ENCODE peak calls at places on chromosome 1, in seven cellular contexts. One of them, this sample, is unnamed.

GRCh38 chr1:20029178-20029912 is 40.6 kb upstream of the PLA2G5 start:
- DNase-seq in stimulated activated CD4-positive, alpha-beta T cell treated with anti-CD3 and anti-CD28 coated beads, Interleukin-1b, Interleukin-23, amount 100 ng/mL, for 24 hours: no peak
- DNase-seq in pancreas: no peak
- DNase-seq in lower lobe of right lung: no peak
- DNase-seq in CD4-positive, CD25-positive, alpha-beta regulatory T cell: no peak
- DNase-seq in endothelial cell: no peak
- DNase-seq in IMR-90: no peak
- DNase-seq in this sample: no peak

GRCh38 chr1:85884372-85885035 is 176.3 kb upstream of the ZNHIT6 start:
- DNase-seq in stimulated activated CD4-positive, alpha-beta T cell treated with anti-CD3 and anti-CD28 coated beads, Interleukin-1b, Interleukin-23, amount 100 ng/mL, for 24 hours: no peak
- DNase-seq in pancreas: no peak
- DNase-seq in lower lobe of right lung: no peak
- DNase-seq in CD4-positive, CD25-positive, alpha-beta regulatory T cell: no peak
- DNase-seq in endothelial cell: no peak
- DNase-seq in IMR-90: peak
- DNase-seq in this sample: no peak

GRCh38 chr1:38581396-38581795 is 278.2 kb downstream of the RRAGC start:
- DNase-seq in stimulated activated CD4-positive, alpha-beta T cell treated with anti-CD3 and anti-CD28 coated beads, Interleukin-1b, Interleukin-23, amount 100 ng/mL, for 24 hours: no peak
- DNase-seq in pancreas: no peak
- DNase-seq in lower lobe of right lung: no peak
- DNase-seq in CD4-positive, CD25-positive, alpha-beta regulatory T cell: no peak
- DNase-seq in endothelial cell: no peak
- DNase-seq in IMR-90: no peak
- DNase-seq in this sample: no peak

GRCh38 chr1:87204441-87204840 is 124.2 kb upstream of the LMO4 start:
- DNase-seq in stimulated activated CD4-positive, alpha-beta T cell treated with anti-CD3 and anti-CD28 coated beads, Interleukin-1b, Interleukin-23, amount 100 ng/mL, for 24 hours: no peak
- DNase-seq in pancreas: no peak
- DNase-seq in lower lobe of right lung: no peak
- DNase-seq in CD4-positive, CD25-positive, alpha-beta regulatory T cell: no peak
- DNase-seq in endothelial cell: no peak
- DNase-seq in IMR-90: no peak
- DNase-seq in this sample: no peak

GRCh38 chr1:44676484-44677200 is 2.1 kb downstream of the ARMH1 start:
- DNase-seq in stimulated activated CD4-positive, alpha-beta T cell treated with anti-CD3 and anti-CD28 coated beads, Interleukin-1b, Interleukin-23, amount 100 ng/mL, for 24 hours: no peak
- DNase-seq in pancreas: no peak
- DNase-seq in lower lobe of right lung: no peak
- DNase-seq in CD4-positive, CD25-positive, alpha-beta regulatory T cell: no peak
- DNase-seq in endothelial cell: no peak
- DNase-seq in IMR-90: peak
- DNase-seq in this sample: no peak

GRCh38 chr1:174074757-174075156 is 52.6 kb upstream of the RC3H1 start:
- DNase-seq in stimulated activated CD4-positive, alpha-beta T cell treated with anti-CD3 and anti-CD28 coated beads, Interleukin-1b, Interleukin-23, amount 100 ng/mL, for 24 hours: no peak
- DNase-seq in pancreas: no peak
- DNase-seq in lower lobe of right lung: no peak
- DNase-seq in CD4-positive, CD25-positive, alpha-beta regulatory T cell: peak
- DNase-seq in endothelial cell: no peak
- DNase-seq in IMR-90: peak
- DNase-seq in this sample: no peak

GRCh38 chr1:82321794-82322193 is 521.1 kb downstream of the ADGRL2 start:
- DNase-seq in stimulated activated CD4-positive, alpha-beta T cell treated with anti-CD3 and anti-CD28 coated beads, Interleukin-1b, Interleukin-23, amount 100 ng/mL, for 24 hours: no peak
- DNase-seq in pancreas: no peak
- DNase-seq in lower lobe of right lung: no peak
- DNase-seq in CD4-positive, CD25-positive, alpha-beta regulatory T cell: no peak
- DNase-seq in endothelial cell: no peak
- DNase-seq in IMR-90: no peak
- DNase-seq in this sample: no peak

GRCh38 chr1:245680395-245680794 is 525.6 kb downstream of the KIF26B start:
- DNase-seq in stimulated activated CD4-positive, alpha-beta T cell treated with anti-CD3 and anti-CD28 coated beads, Interleukin-1b, Interleukin-23, amount 100 ng/mL, for 24 hours: no peak
- DNase-seq in pancreas: no peak
- DNase-seq in lower lobe of right lung: no peak
- DNase-seq in CD4-positive, CD25-positive, alpha-beta regulatory T cell: no peak
- DNase-seq in endothelial cell: no peak
- DNase-seq in IMR-90: no peak
- DNase-seq in this sample: no peak

GRCh38 chr1:65681101-65681500 is 111.6 kb upstream of the PDE4B start:
- DNase-seq in stimulated activated CD4-positive, alpha-beta T cell treated with anti-CD3 and anti-CD28 coated beads, Interleukin-1b, Interleukin-23, amount 100 ng/mL, for 24 hours: no peak
- DNase-seq in pancreas: no peak
- DNase-seq in lower lobe of right lung: no peak
- DNase-seq in CD4-positive, CD25-positive, alpha-beta regulatory T cell: no peak
- DNase-seq in endothelial cell: no peak
- DNase-seq in IMR-90: peak
- DNase-seq in this sample: no peak

This sample was measured in NCI-H1930.